ENCODE peak calls at places on chromosome 9, in six cellular contexts. J is WTC11, D is dorsolateral prefrontal cortex, W is PC-9, R is upper lobe of left lung, A is stomach. P is an unnamed sample.

GRCh38 chr9:6708732-6709131 is 49.0 kb upstream of the KDM4C start:
- DNase-seq in J (no peak), D (no peak), W (no peak), R (no peak), A (no peak), P (no peak)

GRCh38 chr9:94867281-94867841 is 140.9 kb downstream of the AOPEP start:
- DNase-seq in J (no peak), D (no peak), W (peak), R (peak), A (peak), P (no peak)

GRCh38 chr9:83204047-83204446 is 141.1 kb upstream of the RASEF start:
- DNase-seq in J (no peak), D (no peak), W (no peak), R (no peak), A (no peak), P (no peak)

GRCh38 chr9:77647659-77648457 is at the start of gene GNA14:
- DNase-seq in J (peak), D (no peak), W (no peak), R (peak), A (no peak), P (no peak)

GRCh38 chr9:135326141-135326540 is 153.4 kb upstream of the PPP1R26 start:
- DNase-seq in J (no peak), D (no peak), W (no peak), R (peak), A (no peak), P (peak)

GRCh38 chr9:38687389-38687842 is 32.5 kb downstream of the FAM240B start:
- DNase-seq in J (no peak), D (no peak), W (peak), R (peak), A (peak), P (no peak)

GRCh38 chr9:29241320-29241719 is 1668.0 kb upstream of the C9orf72 start:
- DNase-seq in J (no peak), D (no peak), W (no peak), R (no peak), A (no peak), P (no peak)

GRCh38 chr9:122029898-122030297 is 63.2 kb downstream of the TTLL11 start:
- DNase-seq in J (no peak), D (no peak), W (no peak), R (no peak), A (no peak), P (no peak)

GRCh38 chr9:123176230-123176629 is 92.2 kb downstream of the STRBP start:
- DNase-seq in J (no peak), D (no peak), W (no peak), R (no peak), A (no peak), P (no peak)

GRCh38 chr9:20580673-20581072 is 41.6 kb downstream of the MLLT3 start:
- DNase-seq in J (no peak), D (no peak), W (peak), R (no peak), A (no peak), P (no peak)

GRCh38 chr9:127521919-127522304 is 70.6 kb downstream of the LRSAM1 start:
- DNase-seq in J (no peak), D (no peak), W (peak), R (peak), A (peak), P (no peak)

GRCh38 chr9:86349271-86349670 is 4.9 kb downstream of the TUT7 start:
- DNase-seq in J (no peak), D (no peak), W (no peak), R (no peak), A (no peak), P (no peak)

GRCh38 chr9:37410969-37411785 is 11.3 kb upstream of the GRHPR start:
- DNase-seq in J (peak), D (no peak), W (no peak), R (no peak), A (no peak), P (no peak)

GRCh38 chr9:119086590-119086989 is 282.6 kb downstream of the BRINP1 start:
- DNase-seq in J (no peak), D (no peak), W (no peak), R (no peak), A (no peak), P (no peak)

GRCh38 chr9:76571288-76572204 is 112.6 kb downstream of the GCNT1 start:
- DNase-seq in J (no peak), D (no peak), W (peak), R (no peak), A (no peak), P (no peak)

GRCh38 chr9:95807326-95807947 is 68.1 kb upstream of the ERCC6L2 start:
- DNase-seq in J (no peak), D (no peak), W (no peak), R (no peak), A (peak), P (no peak)

GRCh38 chr9:71990466-71990865 is 69.9 kb downstream of the C9orf57 start:
- DNase-seq in J (no peak), D (no peak), W (no peak), R (no peak), A (no peak), P (no peak)

GRCh38 chr9:127525426-127526188 is 74.3 kb downstream of the LRSAM1 start:
- DNase-seq in J (no peak), D (no peak), W (no peak), R (no peak), A (no peak), P (no peak)

GRCh38 chr9:115098226-115098965 is 19.6 kb downstream of the TNC start:
- DNase-seq in J (no peak), D (no peak), W (no peak), R (no peak), A (no peak), P (no peak)

GRCh38 chr9:20786807-20787206 is 102.7 kb downstream of the FOCAD start:
- DNase-seq in J (no peak), D (no peak), W (no peak), R (no peak), A (no peak), P (no peak)

GRCh38 chr9:134326754-134327526 is 685 bp downstream of the RXRA start:
- DNase-seq in J (no peak), D (no peak), W (peak), R (no peak), A (no peak), P (no peak)

GRCh38 chr9:70874451-70874850 is 247.0 kb downstream of the TRPM3 start:
- DNase-seq in J (no peak), D (no peak), W (no peak), R (no peak), A (no peak), P (no peak)

GRCh38 chr9:69122391-69123141 is 51.5 kb upstream of the TJP2 start:
- DNase-seq in J (no peak), D (no peak), W (peak), R (peak), A (peak), P (no peak)

GRCh38 chr9:28301281-28301680 is 728.0 kb upstream of the C9orf72 start:
- DNase-seq in J (no peak), D (no peak), W (no peak), R (no peak), A (no peak), P (no peak)

GRCh38 chr9:12290166-12290869 is 402.9 kb upstream of the TYRP1 start:
- DNase-seq in J (no peak), D (no peak), W (no peak), R (no peak), A (no peak), P (no peak)

GRCh38 chr9:90915693-90916092 is 114.1 kb downstream of the SYK start:
- DNase-seq in J (peak), D (no peak), W (peak), R (peak), A (peak), P (no peak)

GRCh38 chr9:137046094-137046787 is at the start of gene NPDC1:
- DNase-seq in J (peak), D (peak), W (peak), R (peak), A (peak), P (peak)

GRCh38 chr9:121884057-121884512 is 209.0 kb downstream of the TTLL11 start:
- DNase-seq in J (no peak), D (no peak), W (no peak), R (no peak), A (no peak), P (no peak)

GRCh38 chr9:70747335-70747734 is 332.9 kb upstream of the KLF9 start:
- DNase-seq in J (no peak), D (no peak), W (no peak), R (no peak), A (no peak), P (no peak)

GRCh38 chr9:128125575-128126354 is 1.8 kb downstream of the PTGES2 start:
- DNase-seq in J (no peak), D (no peak), W (no peak), R (no peak), A (no peak), P (no peak)

GRCh38 chr9:94927762-94928158 is 201.3 kb downstream of the AOPEP start:
- DNase-seq in J (no peak), D (no peak), W (no peak), R (no peak), A (no peak), P (no peak)

GRCh38 chr9:757246-757881 is 84.1 kb upstream of the DMRT1 start:
- DNase-seq in J (peak), D (no peak), W (no peak), R (peak), A (no peak), P (no peak)

GRCh38 chr9:31573561-31573960 is 810.9 kb upstream of the ACO1 start:
- DNase-seq in J (no peak), D (no peak), W (no peak), R (no peak), A (no peak), P (no peak)

GRCh38 chr9:31185831-31186230 is 1198.6 kb upstream of the ACO1 start:
- DNase-seq in J (no peak), D (no peak), W (no peak), R (no peak), A (no peak), P (no peak)

GRCh38 chr9:120978987-120979386 is 52.4 kb upstream of the TRAF1 start:
- DNase-seq in J (no peak), D (no peak), W (peak), R (no peak), A (no peak), P (no peak)

GRCh38 chr9:132024589-132024988 is 55.1 kb downstream of the MED27 start:
- DNase-seq in J (no peak), D (no peak), W (no peak), R (no peak), A (no peak), P (no peak)

GRCh38 chr9:126275386-126276001 is 51.1 kb upstream of the MVB12B start:
- DNase-seq in J (no peak), D (peak), W (no peak), R (no peak), A (no peak), P (peak)

DNA sequence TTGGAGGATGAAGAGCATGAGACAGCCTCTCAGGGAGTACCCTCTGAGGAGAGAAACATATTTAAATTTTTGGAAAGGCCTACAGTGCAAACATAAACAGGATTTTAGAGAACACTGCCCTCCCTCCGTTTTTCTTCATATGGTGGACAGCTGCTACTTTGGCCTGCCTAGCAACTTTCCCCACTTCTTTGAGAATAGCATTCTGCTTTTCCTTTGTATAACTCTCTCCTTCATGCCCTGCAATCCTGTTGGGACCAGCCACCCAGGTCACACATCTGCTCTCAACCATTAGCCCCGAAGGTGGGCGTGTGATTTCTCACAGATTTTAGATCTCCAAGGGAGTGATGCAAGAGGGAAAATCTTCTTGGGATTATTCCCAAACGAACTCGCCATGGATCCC is 20.5 kb upstream of the TXN start:
- DNase-seq in J (no peak), D (no peak), W (no peak), R (no peak), A (no peak), P (no peak)
- TF ChIP-seq CTCF in J (no peak), D (no peak), W (no peak), R (no peak), A (no peak), P (no peak)

DNA sequence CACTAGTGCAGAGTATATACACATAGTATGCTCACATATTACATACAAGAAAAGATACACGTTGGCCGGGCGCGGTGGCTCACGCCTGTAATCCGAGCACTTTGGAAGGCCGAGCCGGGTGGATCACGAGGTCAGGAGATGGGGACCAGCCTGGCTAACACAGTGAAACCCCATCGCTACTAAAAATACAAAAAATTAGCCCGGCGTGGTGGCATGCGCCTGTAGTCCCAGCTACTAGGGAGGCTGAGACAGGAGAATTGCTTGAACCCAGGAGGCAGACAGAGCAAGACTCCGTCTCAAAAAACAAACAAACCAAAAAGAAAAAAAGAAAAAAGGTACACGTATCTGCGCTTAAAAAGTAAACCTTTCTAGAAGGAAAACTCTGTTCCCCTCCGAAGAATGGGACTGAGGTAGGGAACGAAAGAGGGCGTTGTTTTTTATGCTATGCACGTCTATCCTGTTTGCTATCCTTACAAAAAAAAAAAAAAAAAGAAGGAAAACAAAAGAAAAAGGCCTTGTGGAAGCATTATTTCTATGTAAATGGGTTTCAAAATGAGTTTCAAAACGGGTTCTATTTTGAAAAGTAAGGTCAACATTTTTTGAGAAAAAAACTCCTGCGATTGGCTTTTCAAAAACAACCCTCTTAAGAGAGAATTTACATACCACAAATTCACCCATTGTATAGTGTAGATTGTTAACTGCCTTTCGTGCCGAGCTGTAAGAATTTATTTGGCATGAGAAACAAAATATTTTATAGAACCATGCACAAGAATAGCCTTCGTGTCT is 1.2 kb downstream of the AK3 start:
- DNase-seq in J (no peak), D (no peak), W (no peak), R (peak), A (peak), P (no peak)
- TF ChIP-seq CTCF in J (no peak), D (no peak), W (no peak), R (no peak), A (no peak), P (no peak)

GRCh38 chr9:81548911-81549310 is 140.4 kb downstream of the TLE1 start:
- DNase-seq in J (no peak), D (no peak), W (no peak), R (no peak), A (no peak), P (no peak)

GRCh38 chr9:81549500-81550206 is 139.7 kb downstream of the TLE1 start:
- DNase-seq in J (no peak), D (no peak), W (no peak), R (no peak), A (no peak), P (no peak)

GRCh38 chr9:81556923-81557322 is 132.4 kb downstream of the TLE1 start:
- DNase-seq in J (no peak), D (no peak), W (no peak), R (no peak), A (no peak), P (no peak)

GRCh38 chr9:81550207-81550583 is 139.2 kb downstream of the TLE1 start:
- DNase-seq in J (no peak), D (no peak), W (no peak), R (no peak), A (no peak), P (no peak)

GRCh38 chr9:81552571-81552970 is 136.8 kb downstream of the TLE1 start:
- DNase-seq in J (no peak), D (no peak), W (no peak), R (no peak), A (no peak), P (no peak)
- TF ChIP-seq CTCF in J (no peak), D (no peak), W (no peak), R (no peak), A (no peak), P (peak)

GRCh38 chr9:104025945-104026344 is 68.2 kb upstream of the SMC2 start:
- DNase-seq in J (no peak), D (no peak), W (no peak), R (no peak), A (no peak), P (no peak)
- TF ChIP-seq CTCF in J (no peak), D (no peak), W (no peak), R (no peak), A (no peak), P (no peak)

GRCh38 chr9:106146066-106146840 is 451.9 kb downstream of the TMEM38B start:
- DNase-seq in J (no peak), D (no peak), W (no peak), R (no peak), A (no peak), P (no peak)
- TF ChIP-seq CTCF in J (no peak), D (no peak), W (no peak), R (no peak), A (no peak), P (no peak)

GRCh38 chr9:129326061-129327005 is 148.3 kb upstream of the IER5L start:
- DNase-seq in J (no peak), D (no peak), W (no peak), R (no peak), A (no peak), P (no peak)
- TF ChIP-seq CTCF in J (no peak), D (no peak), W (no peak), R (no peak), A (no peak), P (no peak)

GRCh38 chr9:108724122-108724521 is 131.7 kb downstream of the ACTL7B start:
- DNase-seq in J (no peak), D (no peak), W (no peak), R (no peak), A (no peak), P (no peak)

GRCh38 chr9:108720191-108720642 is 135.6 kb downstream of the ACTL7B start:
- DNase-seq in J (no peak), D (no peak), W (no peak), R (no peak), A (no peak), P (no peak)

GRCh38 chr9:108724669-108725068 is 131.1 kb downstream of the ACTL7B start:
- DNase-seq in J (no peak), D (no peak), W (no peak), R (no peak), A (no peak), P (no peak)

GRCh38 chr9:108727580-108728056 is 128.2 kb downstream of the ACTL7B start:
- DNase-seq in J (no peak), D (no peak), W (no peak), R (no peak), A (no peak), P (no peak)

GRCh38 chr9:108722396-108722795 is 133.4 kb downstream of the ACTL7B start:
- DNase-seq in J (no peak), D (no peak), W (no peak), R (no peak), A (no peak), P (no peak)
- TF ChIP-seq CTCF in J (no peak), D (no peak), W (no peak), R (no peak), A (no peak), P (no peak)

GRCh38 chr9:124257865-124258764 is at the start of gene NEK6:
- DNase-seq in J (no peak), D (no peak), W (no peak), R (no peak), A (peak), P (no peak)

GRCh38 chr9:124257070-124257864 is 482 bp upstream of the NEK6 start:
- DNase-seq in J (no peak), D (no peak), W (no peak), R (no peak), A (no peak), P (no peak)

GRCh38 chr9:124258765-124259272 is 1.1 kb downstream of the NEK6 start:
- DNase-seq in J (peak), D (no peak), W (no peak), R (peak), A (no peak), P (no peak)

GRCh38 chr9:124260769-124261603 is 3.2 kb downstream of the NEK6 start:
- DNase-seq in J (no peak), D (no peak), W (peak), R (peak), A (peak), P (no peak)

DNA sequence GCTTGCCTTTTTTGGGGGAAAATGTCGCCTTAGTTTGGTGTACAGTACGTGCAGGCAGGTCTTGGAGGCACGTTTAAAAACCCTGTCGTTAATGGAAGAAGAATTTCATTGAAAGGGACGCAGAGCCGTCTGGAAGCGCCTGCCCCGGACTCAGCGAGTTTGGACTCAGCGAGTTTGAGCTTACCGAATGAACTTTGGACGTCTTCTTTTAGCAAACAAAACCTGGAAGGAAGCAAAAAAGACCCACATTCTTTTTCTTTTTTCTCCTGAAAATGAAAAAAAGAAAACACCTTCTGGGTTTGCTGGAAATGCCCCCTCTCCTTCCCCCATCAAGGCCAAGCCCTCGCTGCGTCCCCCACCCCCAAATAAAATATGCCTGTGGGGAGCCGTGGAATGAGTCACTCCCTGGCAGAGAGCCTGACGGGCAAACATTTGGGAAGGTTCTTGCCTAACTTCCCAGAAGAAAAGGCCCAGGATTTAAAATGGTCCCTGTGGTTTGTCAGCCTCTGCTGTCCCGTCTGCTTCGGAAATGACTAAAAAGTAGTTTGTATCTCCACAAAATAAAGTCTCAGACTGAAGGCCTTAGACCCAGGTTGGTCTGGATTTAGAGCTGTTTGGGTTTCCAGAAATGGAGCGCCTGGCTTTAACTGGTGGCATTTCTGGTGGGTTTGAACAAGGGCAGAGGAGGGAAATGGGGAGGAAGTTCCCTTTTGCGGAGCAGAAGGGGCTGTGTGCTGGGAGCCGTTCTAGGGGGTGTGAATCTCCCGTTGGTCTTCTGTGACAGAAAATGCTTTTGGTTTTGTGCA is 1.7 kb downstream of the NEK6 start:
- DNase-seq in J (no peak), D (no peak), W (peak), R (peak), A (peak), P (no peak)
- TF ChIP-seq CTCF in J (no peak), D (no peak), W (no peak), R (no peak), A (no peak), P (no peak)

GRCh38 chr9:89375181-89375760 is 57.0 kb downstream of the SECISBP2 start:
- DNase-seq in J (no peak), D (no peak), W (no peak), R (no peak), A (no peak), P (no peak)
- TF ChIP-seq CTCF in J (no peak), D (no peak), W (no peak), R (no peak), A (no peak), P (no peak)

GRCh38 chr9:92686954-92687353 is 17.0 kb upstream of the IPPK start:
- DNase-seq in J (peak), D (no peak), W (no peak), R (no peak), A (no peak), P (peak)
- TF ChIP-seq CTCF in J (no peak), D (no peak), W (peak), R (no peak), A (no peak), P (no peak)